ENCODE peak calls at places on chromosomes 13 and 19, in seven cellular contexts. M, Y, C, Q, W, X and G are unnamed samples.

GRCh38 chr13:19791953-19792537 is 9.3 kb upstream of the PSPC1 start:
- DNase-seq in X (no peak), W (no peak), C (no peak), Y (no peak), M (no peak), Q (no peak), G (no peak)

GRCh38 chr13:58190578-58190977 is 559.0 kb downstream of the PCDH17 start:
- DNase-seq in M (no peak), X (no peak), W (no peak), Q (no peak), Y (no peak), C (no peak), G (no peak)

GRCh38 chr13:98293103-98293502 is 116.0 kb upstream of the RNF113B start:
- DNase-seq in X (no peak), C (no peak), M (no peak), Q (no peak), W (no peak), Y (no peak), G (peak)

GRCh38 chr13:112489199-112489598 is 98.8 kb downstream of the TUBGCP3 start:
- DNase-seq in Q (no peak), W (no peak), X (no peak), M (no peak), Y (no peak), C (no peak), G (no peak)

GRCh38 chr19:47122359-47123335 is 8.0 kb upstream of the SAE1 start:
- DNase-seq in X (peak), C (peak), Q (peak), W (no peak), Y (no peak), M (peak), G (peak)

GRCh38 chr19:3073159-3073563 is 10.9 kb upstream of the TLE5 start:
- DNase-seq in Q (peak), X (peak), C (no peak), M (peak), Y (no peak), W (no peak), G (peak)

GRCh38 chr19:28596561-28597071 is 616.3 kb downstream of the UQCRFS1 start:
- DNase-seq in Q (no peak), X (no peak), W (no peak), C (no peak), Y (no peak), M (no peak), G (no peak)

GRCh38 chr19:6092329-6093286 is 17.7 kb downstream of the RFX2 start:
- DNase-seq in X (peak), M (peak), Y (no peak), C (peak), W (no peak), Q (peak), G (peak)

GRCh38 chr19:49890349-49891311 is 6.1 kb downstream of the IL4I1 start:
- DNase-seq in Y (peak), Q (peak), C (peak), W (peak), M (peak), X (no peak), G (peak)

GRCh38 chr13:113882266-113882627 is 18.4 kb upstream of the GAS6 start:
- DNase-seq in Y (no peak), X (no peak), C (peak), W (no peak), Q (peak), M (no peak), G (no peak)

GRCh38 chr13:97142452-97142851 is 79.7 kb upstream of the MBNL2 start:
- DNase-seq in W (no peak), Y (no peak), Q (no peak), C (peak), M (no peak), X (no peak), G (peak)

GRCh38 chr19:38506723-38507550 is 73.4 kb downstream of the RYR1 start:
- DNase-seq in W (peak), M (peak), X (peak), Y (peak), Q (peak), C (peak), G (peak)

GRCh38 chr13:113493315-113493951 is 2.9 kb upstream of the DCUN1D2 start:
- DNase-seq in Q (peak), X (peak), M (peak), C (no peak), Y (no peak), W (no peak), G (peak)

GRCh38 chr13:44815507-44816074 is 173.7 kb downstream of the NUFIP1 start:
- DNase-seq in X (peak), M (peak), Y (no peak), W (no peak), C (peak), Q (peak), G (peak)

GRCh38 chr13:22592515-22592914 is 588.3 kb upstream of the SGCG start:
- DNase-seq in Q (peak), Y (no peak), X (peak), M (peak), C (no peak), W (no peak), G (no peak)

GRCh38 chr13:37429976-37430375 is 168.6 kb downstream of the POSTN start:
- DNase-seq in C (no peak), M (peak), W (no peak), X (peak), Q (peak), Y (no peak), G (no peak)